ENCODE peak calls at places on chromosomes 11 and 22, in nine cellular contexts. A, K, H, I, N, Q, G, C and Z are unnamed samples.

GRCh38 chr11:12198261-12198925 is 88.0 kb downstream of the MICAL2 start:
- DNase-seq in N (no peak), G (no peak), I (no peak), Q (no peak), K (no peak), C (no peak), A (no peak), H (no peak), Z (no peak)

GRCh38 chr11:132734217-132734616 is 798.1 kb downstream of the OPCML start:
- DNase-seq in Q (peak; percentile 81), I (no peak), K (no peak), G (no peak), C (no peak), N (peak; percentile 54), A (no peak), H (no peak), Z (no peak)

GRCh38 chr11:12234216-12234615 is 123.8 kb downstream of the MICAL2 start:
- DNase-seq in K (no peak), A (no peak), H (no peak), N (no peak), Q (no peak), C (no peak), G (no peak), I (no peak), Z (no peak)

GRCh38 chr11:100670140-100670539 is 16.9 kb upstream of the ARHGAP42 start:
- DNase-seq in K (no peak), Q (no peak), A (no peak), H (no peak), N (no peak), C (no peak), I (no peak), G (no peak), Z (no peak)

GRCh38 chr22:48278620-48279464 is 1516.4 kb downstream of the TBC1D22A start:
- DNase-seq in I (no peak), H (no peak), C (no peak), Q (no peak), N (no peak), K (no peak), G (no peak), A (no peak), Z (no peak)

GRCh38 chr22:37848587-37849088 is 581 bp upstream of the EIF3L start:
- DNase-seq in A (no peak), N (peak; percentile 47), C (peak; percentile 37), G (no peak), K (no peak), I (no peak), Q (no peak), H (no peak), Z (peak; percentile 42)

GRCh38 chr11:2940166-2940929 is 11.1 kb upstream of the PHLDA2 start:
- DNase-seq in Q (no peak), G (peak; percentile 25), A (no peak), H (no peak), I (peak; percentile 71), K (peak; percentile 50), N (peak; percentile 52), C (peak; percentile 40), Z (peak; percentile 11)

GRCh38 chr22:20464096-20464614 is 26.5 kb upstream of the SCARF2 start:
- DNase-seq in Q (no peak), C (no peak), A (no peak), I (no peak), G (no peak), N (no peak), K (no peak), H (no peak), Z (no peak)

GRCh38 chr11:44568706-44569473 is 3.4 kb downstream of the CD82 start:
- DNase-seq in I (peak; percentile 87), C (peak; percentile 86), Q (peak; percentile 67), N (peak; percentile 95), K (peak; percentile 75), A (no peak), G (peak; percentile 45), H (no peak), Z (peak; percentile 82)

GRCh38 chr11:74837191-74837590 is 88.5 kb downstream of the RNF169 start:
- DNase-seq in C (no peak), G (no peak), I (no peak), K (no peak), A (no peak), H (no peak), N (peak; percentile 44), Q (no peak), Z (peak; percentile 16)

GRCh38 chr11:2774173-2775082 is 74.6 kb upstream of the KCNQ1OT1 start:
- DNase-seq in A (peak; percentile 32), K (no peak), C (no peak), G (no peak), N (no peak), H (peak; percentile 0), I (peak; percentile 23), Q (no peak), Z (no peak)

GRCh38 chr11:27976262-27976661 is 131.7 kb downstream of the KIF18A start:
- DNase-seq in A (no peak), C (peak; percentile 59), I (no peak), G (no peak), Q (peak; percentile 41), H (no peak), N (peak; percentile 6), K (no peak), Z (peak; percentile 75)

GRCh38 chr11:135002236-135002635 is 590.2 kb upstream of the B3GAT1 start:
- DNase-seq in I (no peak), Q (no peak), G (no peak), N (no peak), K (no peak), C (no peak), A (no peak), H (no peak), Z (no peak)

GRCh38 chr22:49007013-49007653 is 820.5 kb downstream of the BRD1 start:
- DNase-seq in N (no peak), I (no peak), H (no peak), A (peak; percentile 60), Q (no peak), G (no peak), C (no peak), K (no peak), Z (no peak)

GRCh38 chr11:67302571-67303131 is 679 bp upstream of the SSH3 start:
- DNase-seq in C (peak; percentile 48), Q (no peak), I (peak; percentile 85), N (peak; percentile 44), K (no peak), H (no peak), A (no peak), G (no peak), Z (no peak)
- TF ChIP-seq CTCF in C (no peak), Q (no peak), I (no peak), N (no peak), K (no peak), H (no peak), A (no peak), G (no peak), Z (no peak)

DNA sequence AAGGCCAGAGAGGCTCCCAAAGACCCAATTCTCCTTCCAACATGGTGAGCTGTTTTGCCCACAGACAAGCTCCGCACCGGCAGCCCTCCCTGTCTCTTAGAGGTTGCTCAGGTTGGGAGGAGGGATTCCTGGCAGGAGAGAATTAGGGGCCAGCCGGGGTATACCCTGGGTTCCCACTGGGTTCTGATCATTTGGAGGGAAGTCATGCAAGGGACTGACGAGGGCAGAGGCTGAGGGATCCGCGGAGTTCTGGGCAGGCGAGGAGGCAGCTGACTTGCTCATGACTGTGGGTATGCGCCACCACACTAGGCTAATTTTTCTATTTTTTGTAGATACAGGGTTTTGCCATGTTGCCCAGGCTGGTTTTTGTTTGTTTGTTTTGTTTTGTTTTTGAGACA is 4.6 kb downstream of the ST3GAL4 start:
- DNase-seq in G (no peak), I (no peak), C (no peak), N (no peak), Q (no peak), A (no peak), K (no peak), H (no peak), Z (no peak)
- H3K4me3 ChIP-seq in G (peak overlapping the region; percentile 5), I (no peak overlapping the region), C (no peak overlapping the region), N (peak overlapping the region; percentile 17), Q (no peak overlapping the region), A (no peak overlapping the region), K (no peak overlapping the region), H (peak overlapping the region; percentile 45), Z (peak overlapping the region; percentile 14)

DNA sequence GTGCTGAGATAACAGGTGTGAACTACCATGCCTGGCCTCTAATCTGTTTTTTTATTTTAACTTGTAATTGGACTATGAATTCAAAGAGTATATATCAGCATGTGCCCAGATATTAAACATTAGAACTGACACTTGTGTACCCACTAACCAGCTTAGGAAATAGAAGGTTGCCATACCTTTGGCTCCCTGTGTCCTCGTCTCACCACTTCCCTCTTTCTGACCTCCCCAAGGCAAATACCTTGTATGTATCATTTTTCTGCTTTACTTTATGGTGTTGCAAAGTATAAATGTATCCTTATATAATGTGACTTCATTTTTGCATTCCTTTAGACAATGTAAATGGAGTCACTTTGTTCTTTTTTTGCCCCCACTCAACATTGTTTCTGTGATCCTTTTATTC is 9.1 kb downstream of the PPP6R3 start:
- DNase-seq in I (no peak), Q (no peak), N (no peak), A (no peak), K (no peak), G (no peak), H (no peak), C (no peak), Z (no peak)
- TF ChIP-seq CTCF in I (no peak), Q (no peak), N (no peak), A (no peak), K (no peak), G (no peak), H (no peak), C (no peak), Z (no peak)

GRCh38 chr11:114063829-114064201 is 4.3 kb downstream of the ZBTB16 start:
- DNase-seq in I (no peak), A (no peak), H (no peak), K (no peak), G (no peak), Q (no peak), C (no peak), N (no peak), Z (no peak)

GRCh38 chr11:114064216-114064615 is 4.7 kb downstream of the ZBTB16 start:
- DNase-seq in G (no peak), K (no peak), C (no peak), A (no peak), N (no peak), I (no peak), H (no peak), Q (no peak), Z (no peak)

GRCh38 chr11:114065094-114065493 is 5.6 kb downstream of the ZBTB16 start:
- DNase-seq in G (no peak), I (no peak), K (no peak), Q (no peak), N (no peak), H (no peak), A (no peak), C (no peak), Z (no peak)

GRCh38 chr11:114068327-114068726 is 8.8 kb downstream of the ZBTB16 start:
- DNase-seq in A (no peak), K (no peak), N (no peak), H (no peak), Q (no peak), I (no peak), G (no peak), C (no peak), Z (no peak)

DNA sequence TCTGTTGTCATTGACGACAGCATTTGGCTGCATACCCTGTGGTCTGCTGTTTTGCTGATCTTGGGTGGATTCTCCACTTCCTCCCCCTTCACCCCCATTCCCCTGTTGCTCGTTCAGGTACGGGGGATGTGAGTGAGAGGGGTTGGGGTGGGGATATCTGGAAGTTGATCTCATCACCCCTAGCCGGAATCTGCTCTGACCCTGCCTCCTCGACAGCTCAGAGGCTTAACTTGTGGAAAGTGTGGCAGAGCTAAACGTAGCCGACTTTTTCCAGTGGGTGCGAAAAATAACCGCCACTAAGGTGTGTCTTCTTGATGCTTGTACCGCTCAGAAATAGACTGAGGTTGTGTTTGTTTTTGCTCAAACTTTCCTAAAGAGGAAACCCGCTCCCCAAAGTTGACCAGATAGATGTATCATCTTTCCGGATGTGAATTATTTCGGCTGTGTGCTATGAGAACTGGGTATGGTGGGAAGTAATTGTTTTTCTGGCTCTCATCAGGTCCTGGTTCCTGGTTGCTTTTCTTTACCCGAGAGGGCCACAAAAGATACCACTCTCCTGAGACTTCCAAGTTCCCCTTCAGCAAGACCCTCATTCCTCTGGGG is 6.6 kb downstream of the ZBTB16 start:
- DNase-seq in Q (no peak), H (no peak), N (no peak), G (no peak), C (no peak), I (no peak), A (no peak), K (no peak), Z (no peak)
- H3K4me3 ChIP-seq in Q (no peak overlapping the region), H (peak overlapping the region; percentile 96), N (no peak overlapping the region), G (peak overlapping the region; percentile 98), C (no peak overlapping the region), I (peak overlapping the region; percentile 85), A (peak overlapping the region; percentile 81), K (no peak overlapping the region), Z (no peak overlapping the region)